ENCODE peak calls at places on chromosomes 4 and X, in four cellular contexts. One of them, this sample, is unnamed.

GRCh38 chr4:25939330-25939729 is 25.3 kb downstream of the SMIM20 start:
- DNase-seq in HepG2: no peak
- DNase-seq in GM12878: no peak
- DNase-seq in H1: no peak
- DNase-seq in this sample: no peak

GRCh38 chr4:112296949-112297483 is at the start of gene ALPK1:
- DNase-seq in HepG2: peak
- DNase-seq in GM12878: no peak
- DNase-seq in H1: no peak
- DNase-seq in this sample: peak

GRCh38 chrX:40809210-40809609 is 73.9 kb upstream of the MED14 start:
- DNase-seq in HepG2: no peak
- DNase-seq in GM12878: no peak
- DNase-seq in H1: no peak
- DNase-seq in this sample: no peak

GRCh38 chrX:109974906-109975655 is 27.8 kb upstream of the TMEM164 start:
- DNase-seq in HepG2: no peak
- DNase-seq in GM12878: no peak
- DNase-seq in H1: no peak
- DNase-seq in this sample: no peak

GRCh38 chr4:6668391-6668790 is 25.3 kb upstream of the S100P start:
- DNase-seq in HepG2: no peak
- DNase-seq in GM12878: no peak
- DNase-seq in H1: no peak
- DNase-seq in this sample: no peak

GRCh38 chr4:158236304-158237030 is 26.2 kb downstream of the TMEM144 start:
- DNase-seq in HepG2: no peak
- DNase-seq in GM12878: no peak
- DNase-seq in H1: no peak
- DNase-seq in this sample: no peak

GRCh38 chr4:84914686-84915395 is 51.6 kb downstream of the WDFY3 start:
- DNase-seq in HepG2: no peak
- DNase-seq in GM12878: no peak
- DNase-seq in H1: no peak
- DNase-seq in this sample: no peak

GRCh38 chrX:111124418-111124817 is 28.4 kb downstream of the PAK3 start:
- DNase-seq in HepG2: no peak
- DNase-seq in GM12878: no peak
- DNase-seq in H1: no peak
- DNase-seq in this sample: no peak

GRCh38 chrX:17242470-17242869 is 132.5 kb upstream of the NHS start:
- DNase-seq in HepG2: peak
- DNase-seq in GM12878: no peak
- DNase-seq in H1: peak
- DNase-seq in this sample: peak

GRCh38 chr4:176187610-176188009 is 7.8 kb downstream of the SPATA4 start:
- DNase-seq in HepG2: peak
- DNase-seq in GM12878: no peak
- DNase-seq in H1: no peak
- DNase-seq in this sample: no peak

GRCh38 chrX:24245201-24245600 is 68.7 kb downstream of the SUPT20HL2 start:
- DNase-seq in HepG2: no peak
- DNase-seq in GM12878: no peak
- DNase-seq in H1: no peak
- DNase-seq in this sample: no peak

GRCh38 chr4:172143605-172144314 is 330.6 kb downstream of the GALNTL6 start:
- DNase-seq in HepG2: no peak
- DNase-seq in GM12878: no peak
- DNase-seq in H1: no peak
- DNase-seq in this sample: peak
- TF ChIP-seq TCF12 in HepG2: no peak
- TF ChIP-seq TCF12 in GM12878: no peak
- TF ChIP-seq TCF12 in H1: no peak
- TF ChIP-seq TCF12 in this sample: no peak

GRCh38 chr4:27006247-27006603 is 145.6 kb downstream of the STIM2 start:
- DNase-seq in HepG2: no peak
- DNase-seq in GM12878: no peak
- DNase-seq in H1: no peak
- DNase-seq in this sample: no peak
- TF ChIP-seq TCF12 in HepG2: no peak
- TF ChIP-seq TCF12 in GM12878: no peak
- TF ChIP-seq TCF12 in H1: no peak
- TF ChIP-seq TCF12 in this sample: no peak

GRCh38 chrX:53476371-53476770 is 42.2 kb upstream of the HSD17B10 start:
- DNase-seq in HepG2: no peak
- DNase-seq in GM12878: no peak
- DNase-seq in H1: no peak
- DNase-seq in this sample: no peak
- TF ChIP-seq TCF12 in HepG2: no peak
- TF ChIP-seq TCF12 in GM12878: no peak
- TF ChIP-seq TCF12 in H1: no peak
- TF ChIP-seq TCF12 in this sample: no peak

GRCh38 chr4:15882675-15883086 is 55.9 kb downstream of the FGFBP1 start:
- DNase-seq in HepG2: peak
- DNase-seq in GM12878: peak
- DNase-seq in H1: peak
- DNase-seq in this sample: peak
- TF ChIP-seq TCF12 in HepG2: no peak
- TF ChIP-seq TCF12 in GM12878: no peak
- TF ChIP-seq TCF12 in H1: no peak
- TF ChIP-seq TCF12 in this sample: no peak

GRCh38 chr4:44196796-44197195 is 251.8 kb downstream of the KCTD8 start:
- DNase-seq in HepG2: no peak
- DNase-seq in GM12878: no peak
- DNase-seq in H1: no peak
- DNase-seq in this sample: no peak

GRCh38 chr4:44194365-44194764 is 254.2 kb downstream of the KCTD8 start:
- DNase-seq in HepG2: no peak
- DNase-seq in GM12878: no peak
- DNase-seq in H1: no peak
- DNase-seq in this sample: no peak
- TF ChIP-seq TCF12 in HepG2: no peak
- TF ChIP-seq TCF12 in GM12878: no peak
- TF ChIP-seq TCF12 in H1: no peak
- TF ChIP-seq TCF12 in this sample: no peak

GRCh38 chrX:55451125-55451524 is 802 bp upstream of the MAGEH1 start:
- DNase-seq in HepG2: no peak
- DNase-seq in GM12878: no peak
- DNase-seq in H1: no peak
- DNase-seq in this sample: no peak
- TF ChIP-seq TCF12 in HepG2: no peak
- TF ChIP-seq TCF12 in GM12878: no peak
- TF ChIP-seq TCF12 in H1: no peak
- TF ChIP-seq TCF12 in this sample: no peak